ENCODE peak calls at places on chromosomes 5 and 9, in ten cellular contexts. Q is NCI-H1694; N is T-helper 1 cell; X is CD4-positive, CD25-positive, alpha-beta regulatory T cell; V is stimulated activated CD8-positive, alpha-beta memory T cell treated with anti-CD3 and anti-CD28 coated beads, Interleukin-7, amount 100 ng/mL, for 48 hours; J is naive thymus-derived CD4-positive, alpha-beta T cell; O is Right ventricle myocardium superior; R is HFFc6; W is adipocyte; T is AG09319. C is an unnamed sample.

GRCh38 chr9:117783828-117784227 is 79.6 kb downstream of the TLR4 start:
- DNase-seq in Q (no peak), N (no peak), X (peak), V (peak), J (no peak), O (no peak), R (no peak), W (no peak), T (no peak), C (no peak)

GRCh38 chr5:138981606-138982005 is 106.5 kb upstream of the LRRTM2 start:
- DNase-seq in Q (no peak), N (no peak), X (peak), V (peak), J (no peak), O (no peak), R (peak), W (no peak), T (no peak), C (no peak)

GRCh38 chr9:93096131-93096802 is at the start of gene CARD19:
- DNase-seq in Q (no peak), N (peak), X (no peak), V (no peak), J (no peak), O (peak), R (no peak), W (peak), T (no peak), C (peak)

GRCh38 chr9:89606049-89606481 is 1.3 kb downstream of the GADD45G start:
- DNase-seq in Q (no peak), N (no peak), X (peak), V (no peak), J (peak), O (peak), R (peak), W (peak), T (peak), C (no peak)

GRCh38 chr5:76388236-76388635 is 14.8 kb upstream of the IQGAP2 start:
- DNase-seq in Q (no peak), N (no peak), X (no peak), V (no peak), J (no peak), O (no peak), R (no peak), W (no peak), T (no peak), C (no peak)

GRCh38 chr9:117034862-117035261 is 347.8 kb downstream of the TRIM32 start:
- DNase-seq in Q (no peak), N (no peak), X (no peak), V (no peak), J (no peak), O (no peak), R (no peak), W (no peak), T (no peak), C (no peak)

GRCh38 chr9:94734054-94734754 is 7.7 kb downstream of the AOPEP start:
- DNase-seq in Q (no peak), N (no peak), X (no peak), V (no peak), J (no peak), O (no peak), R (no peak), W (no peak), T (no peak), C (no peak)

GRCh38 chr5:134769206-134769605 is 10.6 kb downstream of the DDX46 start:
- DNase-seq in Q (no peak), N (no peak), X (no peak), V (no peak), J (no peak), O (no peak), R (peak), W (peak), T (no peak), C (no peak)

GRCh38 chr5:64599226-64599625 is 91.1 kb upstream of the SHISAL2B start:
- DNase-seq in Q (no peak), N (no peak), X (no peak), V (no peak), J (no peak), O (no peak), R (no peak), W (no peak), T (no peak), C (no peak)

GRCh38 chr9:12859704-12860251 is 85.0 kb downstream of the LURAP1L start:
- DNase-seq in Q (no peak), N (no peak), X (no peak), V (no peak), J (no peak), O (no peak), R (peak), W (peak), T (peak), C (peak)

GRCh38 chr5:60668715-60669304 is 31.2 kb downstream of the DEPDC1B start:
- DNase-seq in Q (peak), N (no peak), X (peak), V (no peak), J (no peak), O (no peak), R (peak), W (peak), T (no peak), C (peak)

GRCh38 chr5:158700997-158701391 is 398.7 kb downstream of the EBF1 start:
- DNase-seq in Q (peak), N (no peak), X (no peak), V (no peak), J (no peak), O (no peak), R (no peak), W (peak), T (no peak), C (no peak)

GRCh38 chr9:4382722-4383317 is 83.0 kb upstream of the GLIS3 start:
- DNase-seq in Q (peak), N (no peak), X (peak), V (no peak), J (no peak), O (no peak), R (peak), W (peak), T (no peak), C (peak)

GRCh38 chr9:16918920-16919319 is 48.5 kb upstream of the BNC2 start:
- DNase-seq in Q (no peak), N (no peak), X (no peak), V (no peak), J (no peak), O (no peak), R (no peak), W (no peak), T (no peak), C (no peak)

GRCh38 chr9:84271004-84271886 is 69.3 kb downstream of the SLC28A3 start:
- DNase-seq in Q (no peak), N (no peak), X (peak), V (peak), J (peak), O (peak), R (peak), W (peak), T (peak), C (no peak)

GRCh38 chr9:35728041-35728971 is 3.7 kb downstream of the TLN1 start:
- DNase-seq in Q (no peak), N (no peak), X (peak), V (peak), J (peak), O (peak), R (peak), W (peak), T (peak), C (no peak)

GRCh38 chr5:157672976-157673375 is 1.6 kb downstream of the C5orf52 start:
- DNase-seq in Q (no peak), N (no peak), X (no peak), V (no peak), J (no peak), O (no peak), R (no peak), W (no peak), T (no peak), C (no peak)

GRCh38 chr5:65359569-65359968 is 122.2 kb downstream of the ADAMTS6 start:
- DNase-seq in Q (no peak), N (no peak), X (no peak), V (no peak), J (no peak), O (no peak), R (no peak), W (no peak), T (no peak), C (no peak)

GRCh38 chr5:103036601-103037000 is 83.3 kb downstream of the GIN1 start:
- DNase-seq in Q (no peak), N (no peak), X (no peak), V (no peak), J (no peak), O (no peak), R (no peak), W (peak), T (no peak), C (no peak)

GRCh38 chr5:1762878-1763547 is 36.6 kb downstream of the MRPL36 start:
- DNase-seq in Q (no peak), N (no peak), X (no peak), V (no peak), J (peak), O (peak), R (no peak), W (no peak), T (no peak), C (no peak)

GRCh38 chr5:112915831-112916230 is 6.2 kb downstream of the REEP5 start:
- DNase-seq in Q (no peak), N (no peak), X (no peak), V (no peak), J (no peak), O (no peak), R (no peak), W (no peak), T (no peak), C (no peak)

GRCh38 chr5:65086234-65086886 is 317.6 kb downstream of the CWC27 start:
- DNase-seq in Q (no peak), N (no peak), X (no peak), V (no peak), J (no peak), O (no peak), R (no peak), W (no peak), T (no peak), C (no peak)

GRCh38 chr9:37410969-37411785 is 11.3 kb upstream of the GRHPR start:
- DNase-seq in Q (no peak), N (no peak), X (no peak), V (peak), J (peak), O (no peak), R (peak), W (peak), T (no peak), C (no peak)

GRCh38 chr9:15158019-15158418 is 149.0 kb downstream of the TTC39B start:
- DNase-seq in Q (no peak), N (no peak), X (no peak), V (no peak), J (no peak), O (no peak), R (no peak), W (no peak), T (no peak), C (no peak)